ENCODE peak calls at places on chromosomes 7 and 10, in seven cellular contexts. D, X, S, F, Z, I and Y are unnamed samples.
A peak's percentile ranks its signal among the peaks of the same experiment; 100 is the strongest.

GRCh38 chr10:21655687-21656086 is 121.7 kb downstream of the MLLT10 start:
- DNase-seq in D (no peak), X (no peak), S (no peak), F (no peak), Z (no peak), I (no peak), Y (no peak)

GRCh38 chr7:111835066-111835465 is 272.8 kb upstream of the IMMP2L start:
- DNase-seq in D (no peak), X (no peak), S (no peak), F (no peak), Z (no peak), I (no peak), Y (no peak)

GRCh38 chr7:95126053-95126709 is 198.2 kb downstream of the PON1 start:
- DNase-seq in D (no peak), X (no peak), S (no peak), F (no peak), Z (no peak), I (no peak), Y (no peak)

GRCh38 chr7:158617737-158618128 is 30.1 kb upstream of the PTPRN2 start:
- DNase-seq in D (no peak), X (no peak), S (no peak), F (no peak), Z (no peak), I (no peak), Y (no peak)

GRCh38 chr10:12719365-12719764 is 282.1 kb downstream of the CCDC3 start:
- DNase-seq in D (no peak), X (no peak), S (no peak), F (no peak), Z (peak; percentile 49), I (no peak), Y (no peak)

GRCh38 chr10:117980755-117981525 is 65.8 kb downstream of the RAB11FIP2 start:
- DNase-seq in D (no peak), X (no peak), S (no peak), F (no peak), Z (no peak), I (no peak), Y (no peak)

GRCh38 chr10:113945075-113945686 is 90.7 kb downstream of the NHLRC2 start:
- DNase-seq in D (peak; percentile 62), X (no peak), S (no peak), F (no peak), Z (peak; percentile 56), I (no peak), Y (no peak)

GRCh38 chr10:65024886-65025285 is 1503.7 kb downstream of the REEP3 start:
- DNase-seq in D (no peak), X (no peak), S (no peak), F (no peak), Z (no peak), I (no peak), Y (no peak)

GRCh38 chr10:21514808-21515580 is 10.5 kb downstream of the SKIDA1 start:
- DNase-seq in D (no peak), X (no peak), S (no peak), F (no peak), Z (no peak), I (no peak), Y (no peak)

GRCh38 chr10:101839421-101840063 is 4.1 kb downstream of the KCNIP2 start:
- DNase-seq in D (peak; percentile 41), X (no peak), S (peak; percentile 50), F (no peak), Z (peak; percentile 44), I (peak; percentile 63), Y (peak; percentile 61)

GRCh38 chr10:17749890-17750289 is 2.1 kb upstream of the TMEM236 start:
- DNase-seq in D (no peak), X (no peak), S (no peak), F (no peak), Z (no peak), I (no peak), Y (no peak)

GRCh38 chr7:29146082-29146706 is at the start of gene CPVL:
- DNase-seq in D (peak; percentile 58), X (no peak), S (no peak), F (peak; percentile 14), Z (no peak), I (no peak), Y (no peak)

GRCh38 chr7:16881809-16882208 is at the start of gene AGR3:
- DNase-seq in D (no peak), X (no peak), S (no peak), F (no peak), Z (no peak), I (no peak), Y (no peak)

GRCh38 chr7:3482147-3482921 is 181.3 kb downstream of the SDK1 start:
- DNase-seq in D (no peak), X (no peak), S (no peak), F (no peak), Z (peak; percentile 5), I (no peak), Y (no peak)

GRCh38 chr7:2968616-2969397 is 74.9 kb downstream of the CARD11 start:
- DNase-seq in D (no peak), X (no peak), S (no peak), F (no peak), Z (no peak), I (no peak), Y (no peak)

GRCh38 chr7:149830997-149831729 is 7.0 kb upstream of the ZNF862 start:
- DNase-seq in D (no peak), X (no peak), S (no peak), F (no peak), Z (no peak), I (no peak), Y (no peak)

GRCh38 chr10:44347609-44348400 is 37.1 kb downstream of the CXCL12 start:
- DNase-seq in D (no peak), X (no peak), S (no peak), F (no peak), Z (no peak), I (no peak), Y (no peak)

GRCh38 chr7:16393862-16394422 is 27.4 kb downstream of the CRPPA start:
- DNase-seq in D (no peak), X (no peak), S (no peak), F (no peak), Z (no peak), I (no peak), Y (no peak)

GRCh38 chr10:17038627-17039026 is 91.0 kb downstream of the CUBN start:
- DNase-seq in D (peak; percentile 35), X (no peak), S (no peak), F (no peak), Z (no peak), I (no peak), Y (no peak)

GRCh38 chr7:139589474-139589873 is 66.0 kb downstream of the CLEC2L start:
- DNase-seq in D (no peak), X (no peak), S (no peak), F (no peak), Z (no peak), I (no peak), Y (no peak)